ENCODE peak calls at places on chromosomes 7 and 10, in seven cellular contexts. K is NB4, I is GM12891, E is H1, M is A549, Q is endothelial cell of umbilical vein, C is spleen. R is an unnamed sample.

GRCh38 chr10:123519861-123520260 is 146.3 kb upstream of the GPR26 start:
- DNase-seq in K (no peak), I (no peak), E (peak), M (no peak), Q (no peak), C (no peak), R (no peak)

GRCh38 chr10:78028438-78029293 is 649 bp downstream of the POLR3A start:
- DNase-seq in K (peak), I (no peak), E (no peak), M (no peak), Q (peak), C (peak), R (peak)

GRCh38 chr7:121330053-121330833 is 1.4 kb downstream of the WNT16 start:
- DNase-seq in K (no peak), I (no peak), E (peak), M (no peak), Q (no peak), C (peak), R (no peak)

GRCh38 chr7:159067870-159068787 is 76.5 kb downstream of the VIPR2 start:
- DNase-seq in K (peak), I (no peak), E (no peak), M (no peak), Q (no peak), C (no peak), R (no peak)

GRCh38 chr7:77699056-77699455 is 2.8 kb downstream of the RSBN1L start:
- DNase-seq in K (no peak), I (peak), E (no peak), M (no peak), Q (peak), C (no peak), R (no peak)

GRCh38 chr10:97277551-97277950 is 14.9 kb downstream of the ARHGAP19 start:
- DNase-seq in K (no peak), I (no peak), E (no peak), M (no peak), Q (no peak), C (no peak), R (no peak)

GRCh38 chr10:126685756-126686155 is 15.3 kb upstream of the C10orf90 start:
- DNase-seq in K (no peak), I (no peak), E (no peak), M (no peak), Q (no peak), C (no peak), R (no peak)

GRCh38 chr10:77862595-77862994 is 64.0 kb downstream of the DLG5 start:
- DNase-seq in K (no peak), I (no peak), E (no peak), M (no peak), Q (no peak), C (no peak), R (no peak)

GRCh38 chr7:55120501-55121198 is 101.8 kb downstream of the EGFR start:
- DNase-seq in K (no peak), I (no peak), E (no peak), M (no peak), Q (no peak), C (no peak), R (no peak)

GRCh38 chr7:74656421-74656910 is 1.1 kb upstream of the GTF2I start:
- DNase-seq in K (peak), I (no peak), E (no peak), M (peak), Q (peak), C (peak), R (peak)

GRCh38 chr10:52420656-52421055 is 106.6 kb downstream of the DKK1 start:
- DNase-seq in K (no peak), I (no peak), E (no peak), M (peak), Q (peak), C (no peak), R (no peak)

GRCh38 chr10:27660705-27661104 is 84.9 kb downstream of the MKX start:
- DNase-seq in K (peak), I (no peak), E (no peak), M (no peak), Q (no peak), C (no peak), R (no peak)

GRCh38 chr10:12847361-12847975 is 154.0 kb downstream of the CCDC3 start:
- DNase-seq in K (peak), I (no peak), E (peak), M (peak), Q (no peak), C (no peak), R (no peak)

GRCh38 chr10:70903262-70903921 is 15.0 kb upstream of the PCBD1 start:
- DNase-seq in K (peak), I (peak), E (peak), M (peak), Q (peak), C (peak), R (peak)

GRCh38 chr10:127426746-127427145 is 122.4 kb upstream of the NPS start:
- DNase-seq in K (no peak), I (no peak), E (no peak), M (no peak), Q (no peak), C (no peak), R (no peak)

GRCh38 chr10:29151011-29151410 is 137.9 kb upstream of the LYZL1 start:
- DNase-seq in K (no peak), I (no peak), E (no peak), M (no peak), Q (no peak), C (no peak), R (no peak)

GRCh38 chr7:151199196-151199874 is 11.0 kb downstream of the H2BK1 start:
- DNase-seq in K (no peak), I (no peak), E (no peak), M (no peak), Q (no peak), C (no peak), R (no peak)

GRCh38 chr7:43071604-43072003 is 40.8 kb upstream of the HECW1 start:
- DNase-seq in K (peak), I (no peak), E (peak), M (peak), Q (no peak), C (no peak), R (no peak)

GRCh38 chr7:140645166-140645565 is 4.6 kb upstream of the DENND2A start:
- DNase-seq in K (peak), I (no peak), E (peak), M (peak), Q (no peak), C (peak), R (no peak)

GRCh38 chr10:85978566-85979358 is 387.8 kb downstream of the GRID1 start:
- DNase-seq in K (no peak), I (no peak), E (no peak), M (no peak), Q (no peak), C (no peak), R (no peak)

GRCh38 chr10:35934637-35934995 is 292.5 kb upstream of the FZD8 start:
- DNase-seq in K (no peak), I (no peak), E (no peak), M (no peak), Q (no peak), C (no peak), R (no peak)

GRCh38 chr10:70887804-70888800 is at the start of gene PCBD1:
- DNase-seq in K (peak), I (peak), E (peak), M (peak), Q (peak), C (peak), R (peak)

GRCh38 chr10:59563506-59563905 is 146.1 kb downstream of the SLC16A9 start:
- DNase-seq in K (no peak), I (no peak), E (no peak), M (no peak), Q (no peak), C (no peak), R (no peak)

GRCh38 chr7:50142421-50143113 is 49.5 kb upstream of the ZPBP start:
- DNase-seq in K (peak), I (no peak), E (no peak), M (peak), Q (peak), C (no peak), R (no peak)

GRCh38 chr7:64314493-64315020 is 796 bp downstream of the ZNF736 start:
- DNase-seq in K (peak), I (no peak), E (no peak), M (no peak), Q (no peak), C (peak), R (no peak)

GRCh38 chr7:91435386-91436059 is 171.3 kb downstream of the FZD1 start:
- DNase-seq in K (no peak), I (no peak), E (no peak), M (no peak), Q (no peak), C (no peak), R (no peak)

GRCh38 chr10:43874984-43875383 is 226.3 kb upstream of the ZNF32 start:
- DNase-seq in K (no peak), I (no peak), E (peak), M (no peak), Q (no peak), C (no peak), R (no peak)

GRCh38 chr7:93817561-93817960 is 73.0 kb downstream of the TFPI2 start:
- DNase-seq in K (no peak), I (no peak), E (no peak), M (no peak), Q (peak), C (no peak), R (no peak)

GRCh38 chr7:81629702-81630101 is 140.1 kb downstream of the HGF start:
- DNase-seq in K (no peak), I (no peak), E (no peak), M (no peak), Q (no peak), C (no peak), R (no peak)

GRCh38 chr10:75709245-75709644 is 277.8 kb downstream of the LRMDA start:
- DNase-seq in K (no peak), I (no peak), E (no peak), M (no peak), Q (no peak), C (no peak), R (no peak)

GRCh38 chr10:35201234-35201633 is 74.6 kb downstream of the CREM start:
- DNase-seq in K (no peak), I (no peak), E (no peak), M (no peak), Q (no peak), C (no peak), R (no peak)

GRCh38 chr10:59454289-59454919 is 92.1 kb upstream of the FAM13C start:
- DNase-seq in K (no peak), I (no peak), E (no peak), M (no peak), Q (no peak), C (no peak), R (no peak)

GRCh38 chr7:151559557-151560183 is 40.0 kb upstream of the RHEB start:
- DNase-seq in K (no peak), I (no peak), E (no peak), M (no peak), Q (no peak), C (no peak), R (no peak)

GRCh38 chr10:114075093-114075492 is 31.4 kb downstream of the ADRB1 start:
- DNase-seq in K (no peak), I (no peak), E (no peak), M (no peak), Q (no peak), C (no peak), R (no peak)

GRCh38 chr10:66788142-66788541 is 137.7 kb upstream of the LRRTM3 start:
- DNase-seq in K (no peak), I (no peak), E (no peak), M (no peak), Q (no peak), C (no peak), R (no peak)

GRCh38 chr10:103621778-103622115 is 128.2 kb downstream of the NEURL1 start:
- DNase-seq in K (no peak), I (no peak), E (no peak), M (no peak), Q (no peak), C (no peak), R (no peak)

GRCh38 chr10:969473-970150 is 18.6 kb upstream of the GTPBP4 start:
- DNase-seq in K (no peak), I (no peak), E (no peak), M (no peak), Q (no peak), C (no peak), R (no peak)

DNA sequence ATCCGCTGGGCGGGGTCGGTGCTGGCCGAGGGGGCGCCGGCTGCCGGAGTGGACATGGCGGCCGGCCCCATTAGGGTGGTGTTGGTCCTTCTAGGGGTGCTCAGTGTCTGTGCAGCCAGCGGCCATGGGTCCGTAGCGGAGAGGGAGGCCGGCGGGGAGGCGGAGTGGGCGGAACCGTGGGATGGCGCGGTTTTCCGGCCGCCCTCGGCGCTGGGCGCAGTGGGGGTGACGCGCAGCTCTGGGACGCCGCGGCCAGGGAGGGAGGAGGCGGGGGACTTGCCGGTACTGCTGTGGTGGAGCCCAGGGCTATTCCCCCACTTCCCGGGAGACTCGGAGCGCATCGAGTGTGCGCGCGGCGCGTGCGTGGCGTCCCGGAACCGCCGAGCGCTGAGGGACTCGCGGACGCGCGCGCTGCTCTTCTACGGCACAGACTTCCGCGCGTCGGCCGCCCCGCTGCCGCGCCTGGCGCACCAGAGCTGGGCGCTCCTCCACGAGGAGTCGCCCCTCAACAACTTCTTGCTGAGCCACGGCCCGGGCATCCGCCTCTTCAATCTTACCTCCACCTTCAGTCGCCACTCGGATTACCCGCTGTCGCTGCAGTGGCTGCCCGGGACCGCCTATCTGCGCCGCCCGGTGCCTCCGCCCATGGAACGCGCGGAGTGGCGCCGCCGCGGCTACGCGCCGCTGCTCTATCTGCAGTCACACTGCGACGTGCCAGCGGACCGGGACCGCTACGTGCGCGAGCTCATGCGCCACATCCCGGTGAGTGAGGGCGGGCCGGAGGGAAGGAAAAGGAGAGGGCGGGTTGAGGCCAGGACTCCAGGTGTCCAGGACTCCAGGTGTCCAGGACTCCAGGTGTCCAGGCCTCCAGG is 9.3 kb upstream of the CHCHD1 start:
- DNase-seq in K (peak), I (peak), E (peak), M (peak), Q (peak), C (peak), R (peak)
- TF ChIP-seq POLR2A in K (peak), I (peak), E (peak), M (peak), Q (peak), C (peak), R (peak)

DNA sequence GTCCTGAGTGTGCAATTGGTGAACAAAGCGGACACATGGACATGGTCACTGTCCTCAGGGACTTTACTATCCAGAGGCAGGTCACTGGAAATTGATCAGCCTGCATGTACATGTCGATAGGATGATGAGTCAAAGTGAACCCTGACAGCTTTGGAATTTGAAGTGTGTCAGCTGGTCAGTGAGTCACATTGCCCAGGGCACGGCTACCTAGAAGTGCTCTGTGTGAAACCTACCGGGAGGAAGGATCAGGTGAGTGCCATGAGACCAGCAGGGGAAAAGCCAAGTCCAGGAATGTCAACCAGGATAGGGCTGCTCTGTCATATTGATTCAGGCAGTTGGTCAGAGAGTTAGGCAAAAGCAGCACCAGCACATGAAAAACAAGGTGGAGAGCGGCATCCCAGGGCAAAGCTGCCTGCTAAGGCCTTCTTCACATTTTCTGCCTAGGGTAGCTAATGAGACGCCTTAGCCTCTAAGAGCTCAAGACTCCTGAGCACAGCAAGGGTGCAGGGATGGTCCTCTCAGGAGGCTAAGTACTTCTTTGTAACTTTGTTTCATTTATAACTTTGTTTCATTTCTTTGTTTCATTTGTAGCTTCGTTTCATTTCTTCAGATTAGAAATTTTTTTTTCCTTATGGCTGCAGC is 19.4 kb upstream of the PDCD4 start:
- DNase-seq in K (no peak), I (no peak), E (peak), M (no peak), Q (no peak), C (no peak), R (peak)
- TF ChIP-seq POLR2A in K (no peak), I (no peak), E (no peak), M (no peak), Q (no peak), C (no peak), R (peak)

GRCh38 chr7:131249003-131249402 is 78.7 kb upstream of the MKLN1 start:
- DNase-seq in K (no peak), I (no peak), E (no peak), M (peak), Q (peak), C (no peak), R (no peak)
- TF ChIP-seq POLR2A in K (no peak), I (no peak), E (no peak), M (no peak), Q (no peak), C (no peak), R (no peak)

DNA sequence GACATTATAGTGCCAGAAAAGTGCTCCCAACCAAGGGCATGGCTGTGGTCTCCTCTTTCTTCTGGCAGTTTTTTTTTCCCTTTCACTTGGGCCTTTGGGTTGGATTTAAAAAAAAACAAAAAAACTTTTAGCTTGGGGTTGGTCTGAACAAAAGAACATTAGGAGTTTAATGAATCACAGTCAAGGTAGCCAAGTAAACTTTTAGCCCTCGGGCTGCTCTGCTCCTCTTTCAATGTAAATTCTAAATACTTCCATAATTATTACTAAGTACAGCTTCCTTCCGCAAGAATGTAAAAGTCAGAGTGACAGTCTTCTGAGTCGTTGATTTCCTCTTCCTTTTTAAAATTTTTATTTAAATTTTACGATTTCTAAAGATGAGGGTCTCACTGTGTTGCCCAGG is 79.2 kb downstream of the NRF1 start:
- DNase-seq in K (no peak), I (no peak), E (no peak), M (no peak), Q (peak), C (no peak), R (no peak)
- TF ChIP-seq POLR2A in K (no peak), I (no peak), E (no peak), M (no peak), Q (no peak), C (no peak), R (no peak)

DNA sequence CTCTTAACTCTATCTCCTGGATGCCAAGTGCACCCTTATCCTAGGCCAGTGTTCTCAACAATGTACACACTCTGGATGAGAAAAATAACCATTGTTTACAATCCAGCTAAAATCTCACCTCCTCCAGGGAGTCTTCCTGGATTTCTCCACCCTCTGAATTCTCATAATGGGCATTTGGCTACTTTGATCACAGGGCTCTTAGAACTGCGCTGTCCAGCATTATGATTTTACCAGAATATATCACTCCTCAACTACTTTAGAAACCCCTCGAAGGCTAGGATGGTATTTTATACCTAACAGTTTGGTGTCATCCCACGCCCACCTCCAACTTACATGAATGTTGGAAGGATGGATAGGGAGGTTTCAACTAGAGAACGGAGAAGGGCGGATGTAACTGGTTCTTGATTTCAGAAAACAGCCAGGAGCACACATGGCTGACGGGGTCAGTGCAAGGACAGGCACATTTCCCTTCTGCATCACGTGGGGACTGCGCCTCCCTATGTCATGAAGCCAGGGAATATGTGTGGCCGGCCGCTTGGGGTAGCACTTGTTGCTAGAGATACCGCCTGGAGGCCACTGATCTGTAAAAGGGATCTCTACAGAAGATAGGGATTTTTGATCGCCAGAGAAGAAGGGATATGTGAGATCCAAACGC is 1.2 kb upstream of the ATP6V0E2 start:
- DNase-seq in K (peak), I (no peak), E (peak), M (peak), Q (peak), C (no peak), R (peak)
- TF ChIP-seq POLR2A in K (no peak), I (no peak), E (no peak), M (no peak), Q (no peak), C (no peak), R (no peak)

R was measured in Peyer's patch.